ENCODE peak calls at places on chromosomes 3 and 15, in seven cellular contexts. K is SK-N-SH, P is A673, R is cardiac muscle cell, M is gastrocnemius medialis, G is DND-41, J is A549. Z is an unnamed sample. For H3K4me1, the result is how much of the 10 kb centered on the place peaks cover.

GRCh38 chr15:25178835-25179672 is 224.3 kb downstream of the SNRPN start:
- DNase-seq in G (no peak), M (no peak), R (no peak), K (no peak), J (no peak), P (no peak), Z (no peak)

GRCh38 chr3:124854027-124854426 is 33.1 kb downstream of the ITGB5 start:
- DNase-seq in K (no peak), R (no peak), G (no peak), P (peak), M (no peak), J (no peak), Z (no peak)

GRCh38 chr15:40702077-40702476 is 7.1 kb downstream of the RAD51 start:
- DNase-seq in P (peak), G (no peak), J (no peak), R (peak), K (peak), M (no peak), Z (no peak)

GRCh38 chr15:90934256-90934948 is 683 bp upstream of the UNC45A start:
- DNase-seq in K (peak), P (peak), G (peak), R (peak), M (peak), J (peak), Z (peak)

GRCh38 chr3:71035886-71036285 is 547.6 kb downstream of the FOXP1 start:
- DNase-seq in M (no peak), G (no peak), R (no peak), P (no peak), K (no peak), J (no peak), Z (no peak)

GRCh38 chr3:184335661-184336483 is 1.5 kb upstream of the FAM131A start:
- DNase-seq in J (peak), P (peak), G (peak), M (peak), K (peak), R (peak), Z (peak)

GRCh38 chr3:141686477-141687280 is 51.4 kb upstream of the RNF7 start:
- DNase-seq in P (peak), R (peak), G (peak), J (no peak), K (no peak), M (peak), Z (peak)

GRCh38 chr3:5160926-5161858 is 26.3 kb upstream of the EDEM1 start:
- DNase-seq in P (peak), R (no peak), G (no peak), M (no peak), K (peak), J (no peak), Z (no peak)

GRCh38 chr3:50167069-50167781 is 12.1 kb downstream of the SEMA3F start:
- DNase-seq in M (no peak), P (no peak), G (no peak), J (no peak), R (no peak), K (no peak), Z (peak)

GRCh38 chr15:69299451-69300128 is 878 bp downstream of the PAQR5 start:
- DNase-seq in G (no peak), P (no peak), R (no peak), J (peak), M (no peak), K (peak), Z (no peak)

GRCh38 chr3:129441215-129441614 is 1.2 kb downstream of the IFT122 start:
- DNase-seq in G (peak), K (no peak), P (no peak), M (no peak), J (no peak), R (no peak), Z (no peak)

GRCh38 chr3:148366743-148367410 is 330.8 kb upstream of the AGTR1 start:
- DNase-seq in P (peak), M (no peak), J (peak), K (peak), R (peak), G (no peak), Z (no peak)

GRCh38 chr3:159861369-159861987 is 127.2 kb upstream of the IL12A start:
- DNase-seq in P (no peak), M (no peak), J (no peak), R (no peak), G (no peak), K (no peak), Z (no peak)

GRCh38 chr15:72227192-72227586 is 3.8 kb downstream of the PKM start:
- DNase-seq in J (no peak), M (no peak), K (no peak), R (peak), P (peak), G (peak), Z (no peak)

GRCh38 chr3:195100903-195101591 is 169.9 kb downstream of the XXYLT1 start:
- DNase-seq in G (no peak), J (no peak), K (peak), R (peak), M (no peak), P (peak), Z (peak)

GRCh38 chr15:25810631-25811077 is 52.5 kb downstream of the ATP10A start:
- DNase-seq in R (no peak), M (no peak), P (no peak), J (no peak), K (no peak), G (no peak), Z (no peak)

GRCh38 chr3:74301058-74301457 is 313.4 kb downstream of the CNTN3 start:
- DNase-seq in J (no peak), G (no peak), M (no peak), P (peak), K (peak), R (no peak), Z (no peak)

GRCh38 chr15:34038023-34038403 is 991 bp downstream of the AVEN start:
- DNase-seq in P (no peak), J (no peak), M (no peak), G (no peak), R (no peak), K (no peak), Z (no peak)

GRCh38 chr3:113574213-113574612 is 41.9 kb downstream of the SIDT1 start:
- DNase-seq in R (no peak), M (no peak), J (no peak), G (no peak), P (no peak), K (no peak), Z (no peak)

GRCh38 chr3:127549826-127550487 is 40.6 kb downstream of the TPRA1 start:
- DNase-seq in P (no peak), K (no peak), G (no peak), J (no peak), R (no peak), M (no peak), Z (no peak)

GRCh38 chr3:83426311-83426710 is 1532.5 kb upstream of the CADM2 start:
- DNase-seq in G (no peak), R (no peak), J (no peak), K (no peak), P (no peak), M (no peak), Z (no peak)

GRCh38 chr15:95843241-95843851 is 487.2 kb upstream of the NR2F2 start:
- DNase-seq in G (peak), P (peak), K (no peak), J (no peak), R (peak), M (no peak), Z (no peak)

GRCh38 chr3:12803371-12803770 is 6.9 kb downstream of the CAND2 start:
- DNase-seq in R (no peak), G (no peak), M (no peak), J (no peak), P (no peak), K (no peak), Z (no peak)

DNA sequence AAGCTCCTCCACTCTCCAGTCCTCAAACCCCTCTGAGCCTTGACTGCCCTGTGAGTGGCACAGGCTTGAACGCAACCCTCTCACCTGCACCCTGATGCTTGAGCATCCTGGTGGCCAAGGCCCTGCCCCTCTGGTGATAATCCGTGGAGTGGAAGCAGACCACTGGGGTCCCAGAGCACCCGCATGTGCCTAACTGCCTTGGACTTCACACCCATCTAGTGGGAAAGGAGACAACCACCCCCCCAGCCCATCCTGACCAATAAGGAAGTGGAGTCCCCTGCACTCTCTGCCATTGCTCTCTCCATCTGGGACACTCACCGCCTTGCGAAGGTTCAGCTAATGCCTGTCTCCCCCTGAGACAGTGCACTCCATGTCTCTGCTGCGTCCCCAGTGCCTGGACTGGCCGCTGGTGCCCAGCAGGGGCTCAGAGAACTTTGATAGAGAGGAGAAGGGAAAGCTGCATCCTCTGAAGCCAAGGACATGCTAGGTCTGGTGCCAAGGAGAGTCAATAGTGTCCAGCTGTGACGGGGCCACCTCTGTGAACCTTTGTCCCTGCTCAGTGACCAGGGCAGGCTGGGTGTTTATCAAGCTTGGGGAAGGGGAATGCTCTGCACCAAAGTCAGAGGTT is 3.4 kb downstream of the KLF15 start:
- DNase-seq in G (no peak), M (peak), P (no peak), R (no peak), K (no peak), J (no peak), Z (no peak)
- H3K4me3 ChIP-seq in G (no peak), M (peak), P (no peak), R (no peak), K (no peak), J (no peak), Z (no peak)

DNA sequence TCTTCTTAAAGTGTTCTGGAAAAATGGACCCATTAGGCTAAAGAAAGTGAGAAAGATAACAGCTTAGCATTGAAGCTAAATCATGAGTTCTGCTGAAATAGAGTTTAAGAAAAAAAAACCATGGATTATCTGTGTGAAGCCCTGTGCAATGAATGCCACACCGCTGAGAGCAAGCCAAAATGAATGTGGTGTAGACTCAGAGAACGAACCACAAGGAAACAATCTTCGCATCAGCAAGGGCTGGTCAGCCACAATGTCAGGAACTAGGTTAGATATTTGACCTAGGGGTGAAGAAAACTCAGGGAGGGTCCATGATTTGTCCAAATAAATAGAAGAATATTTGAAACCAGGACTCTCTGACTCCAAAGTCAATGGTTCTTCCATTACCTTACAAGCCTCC is 91.4 kb upstream of the MEX3B start:
- DNase-seq in M (no peak), R (no peak), K (no peak), J (no peak), P (no peak), G (no peak), Z (no peak)
- H3K4me1 ChIP-seq in M (under half), R (under half), K (under half), J (under half), P (under half), G (under half), Z (under half)

GRCh38 chr3:58308728-58309127 is 2.4 kb downstream of the HTD2 start:
- DNase-seq in P (no peak), R (peak), K (no peak), M (peak), J (no peak), G (no peak), Z (no peak)

GRCh38 chr3:58305882-58306661 is at the start of the genes HTD2 and RPP14:
- DNase-seq in G (peak), M (peak), P (peak), J (peak), R (peak), K (peak), Z (peak)

GRCh38 chr3:58306662-58307286 is 454 bp downstream of the HTD2 start:
- DNase-seq in K (peak), R (peak), P (no peak), G (peak), M (no peak), J (peak), Z (peak)
- TF ChIP-seq CTCF in K (no peak), R (no peak), P (no peak), G (no peak), M (no peak), J (no peak), Z (no peak)

GRCh38 chr15:50140097-50140496 is 21.1 kb upstream of the ATP8B4 start:
- DNase-seq in M (no peak), R (peak), J (no peak), K (no peak), P (no peak), G (no peak), Z (no peak)
- H3K4me3 ChIP-seq in M (no peak), R (no peak), J (no peak), K (no peak), P (no peak), G (no peak), Z (no peak)

DNA sequence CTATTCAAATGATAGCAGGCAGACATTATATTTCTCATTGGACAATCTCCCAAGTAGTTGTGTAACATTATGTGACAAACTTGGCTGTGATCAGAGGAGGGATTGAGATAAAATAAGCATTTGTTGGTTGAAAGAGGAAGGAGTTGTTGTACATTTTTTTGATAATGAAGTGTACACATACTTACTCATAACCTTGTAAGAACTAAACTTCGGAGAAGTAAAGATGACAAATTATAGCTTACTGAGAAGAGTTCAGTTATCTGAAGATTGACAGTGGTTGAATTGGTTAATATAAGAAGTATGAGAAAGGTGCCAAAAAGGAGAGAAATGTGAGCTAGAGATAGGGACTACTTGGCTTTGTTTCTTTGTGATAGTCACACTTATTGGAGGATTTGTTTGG is 32.6 kb downstream of the STT3B start:
- DNase-seq in M (no peak), R (peak), K (no peak), P (no peak), J (no peak), G (no peak), Z (no peak)
- H3K4me1 ChIP-seq in M (under half), R (under half), K (under half), P (under half), J (under half), G (half or more), Z (under half)

GRCh38 chr15:38028869-38029268 is 94.4 kb downstream of the TMCO5A start:
- DNase-seq in M (no peak), K (no peak), J (no peak), P (no peak), R (peak), G (no peak), Z (no peak)
- TF ChIP-seq CTCF in M (no peak), K (peak), J (no peak), P (no peak), R (peak), G (no peak), Z (no peak)

GRCh38 chr3:99639579-99639978 is 1.2 kb downstream of the COL8A1 start:
- DNase-seq in J (no peak), R (peak), G (no peak), P (peak), K (no peak), M (no peak), Z (no peak)
- H3K4me3 ChIP-seq in J (no peak), R (no peak), G (no peak), P (no peak), K (peak), M (no peak), Z (no peak)

DNA sequence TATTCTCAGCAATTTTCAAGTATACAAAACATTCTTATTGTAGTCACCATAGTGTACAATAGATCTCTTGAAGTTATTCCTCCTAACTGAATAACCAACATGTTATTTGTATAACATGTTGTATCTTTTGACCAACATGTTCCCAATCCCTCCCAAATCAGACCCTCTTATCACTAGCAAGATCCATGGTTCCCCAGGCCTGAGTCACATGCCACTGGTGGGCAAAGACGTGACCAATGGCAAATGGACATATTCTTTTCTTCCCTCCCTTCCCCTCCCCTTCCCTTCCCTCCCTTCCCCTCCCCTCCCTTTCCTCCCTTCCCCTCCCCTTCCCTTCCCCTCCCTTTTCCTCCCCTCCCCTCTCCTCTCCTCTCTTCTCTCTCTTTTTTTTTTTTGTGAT is 45.4 kb downstream of the AMOTL2 start:
- DNase-seq in J (no peak), P (no peak), K (no peak), M (no peak), R (no peak), G (no peak), Z (no peak)
- H3K4me1 ChIP-seq in J (half or more), P (half or more), K (under half), M (under half), R (under half), G (under half), Z (under half)

DNA sequence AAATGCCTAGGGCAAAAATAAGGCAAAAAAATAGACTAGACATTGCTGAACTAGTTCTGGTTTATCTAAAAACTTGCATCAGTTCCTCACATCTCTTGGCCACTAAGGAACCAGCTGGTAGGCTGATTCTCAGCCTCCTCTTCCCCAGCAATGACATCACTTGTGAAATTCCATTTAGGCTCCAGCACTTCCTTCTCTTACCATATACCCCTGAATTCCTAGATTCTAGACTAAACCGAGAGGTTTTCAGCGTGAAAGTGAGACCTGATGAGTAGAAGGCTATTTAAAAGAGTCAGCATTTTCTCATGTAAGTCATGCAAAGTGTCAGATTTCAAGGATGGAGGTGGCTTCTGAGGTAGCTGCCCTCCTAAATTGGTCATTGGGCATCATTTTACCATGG is 247.1 kb upstream of the CDIN1 start:
- DNase-seq in K (no peak), R (peak), G (no peak), P (no peak), M (no peak), J (no peak), Z (no peak)
- TF ChIP-seq CTCF in K (no peak), R (no peak), G (no peak), P (no peak), M (no peak), J (no peak), Z (no peak)